ENCODE peak calls at places on chromosomes 2 and 18, in eight cellular contexts. Y is thyroid gland; A is HTR-8/SVneo; C is HFFc6; E is left ventricle myocardium inferior; O is stimulated activated CD4-positive, alpha-beta T cell treated with anti-CD3 and anti-CD28 coated beads, TNF-alpha, amount 100 ng/mL, for 24 hours; R is CD4-positive, alpha-beta T cell; N is naive B cell. D is an unnamed sample.

GRCh38 chr2:37864217-37864616 is 60.9 kb upstream of the RMDN2 start:
- DNase-seq in Y (no peak), A (no peak), C (no peak), E (no peak), O (no peak), R (no peak), N (no peak), D (no peak)

GRCh38 chr2:240186191-240186725 is 45.8 kb upstream of the OTOS start:
- DNase-seq in Y (no peak), A (no peak), C (no peak), E (no peak), O (no peak), R (no peak), N (no peak), D (no peak)

GRCh38 chr18:54828290-54828871 is at the start of gene RAB27B:
- DNase-seq in Y (peak), A (peak), C (peak), E (peak), O (peak), R (peak), N (no peak), D (no peak)

GRCh38 chr2:241198381-241199282 is 10.2 kb downstream of the ANO7 start:
- DNase-seq in Y (no peak), A (no peak), C (no peak), E (no peak), O (no peak), R (no peak), N (no peak), D (no peak)

GRCh38 chr2:172333626-172334330 is 93.6 kb upstream of the ITGA6 start:
- DNase-seq in Y (no peak), A (no peak), C (no peak), E (no peak), O (no peak), R (no peak), N (no peak), D (no peak)

GRCh38 chr2:223262946-223263345 is 211.0 kb downstream of the KCNE4 start:
- DNase-seq in Y (no peak), A (peak), C (peak), E (no peak), O (no peak), R (no peak), N (no peak), D (no peak)

GRCh38 chr2:101970901-101971300 is 20.9 kb upstream of the IL1R2 start:
- DNase-seq in Y (no peak), A (no peak), C (no peak), E (no peak), O (no peak), R (no peak), N (no peak), D (no peak)

GRCh38 chr2:37870829-37871228 is 54.3 kb upstream of the RMDN2 start:
- DNase-seq in Y (no peak), A (no peak), C (no peak), E (no peak), O (no peak), R (no peak), N (no peak), D (no peak)

GRCh38 chr2:180474716-180475115 is 467.6 kb upstream of the CWC22 start:
- DNase-seq in Y (no peak), A (no peak), C (no peak), E (no peak), O (no peak), R (no peak), N (no peak), D (no peak)

GRCh38 chr2:84816426-84817026 is 64.4 kb downstream of the TRABD2A start:
- DNase-seq in Y (no peak), A (no peak), C (no peak), E (no peak), O (no peak), R (no peak), N (no peak), D (no peak)

GRCh38 chr2:152715854-152716428 is 1.3 kb downstream of the PRPF40A start:
- DNase-seq in Y (no peak), A (no peak), C (peak), E (no peak), O (no peak), R (no peak), N (no peak), D (peak)

GRCh38 chr2:137888845-137889244 is 75.4 kb upstream of the HNMT start:
- DNase-seq in Y (peak), A (peak), C (no peak), E (peak), O (no peak), R (no peak), N (no peak), D (no peak)

GRCh38 chr2:46828039-46828438 is 87.6 kb downstream of the MCFD2 start:
- DNase-seq in Y (no peak), A (no peak), C (no peak), E (no peak), O (no peak), R (no peak), N (no peak), D (no peak)

GRCh38 chr2:159101755-159102489 is 133.5 kb downstream of the TANC1 start:
- DNase-seq in Y (peak), A (no peak), C (no peak), E (no peak), O (no peak), R (no peak), N (no peak), D (no peak)